ENCODE peak calls at places on chromosomes 12 and 14, in four cellular contexts. Q is dorsolateral prefrontal cortex, D is ovary, E is GM13976. N is an unnamed sample.

GRCh38 chr12:27564612-27565213 is 40.7 kb downstream of the PPFIBP1 start:
- DNase-seq in E (no peak), Q (no peak), D (no peak), N (no peak)

GRCh38 chr12:117361312-117361670 is at the start of gene NOS1:
- DNase-seq in Q (no peak), E (no peak), D (no peak), N (no peak)

GRCh38 chr12:107322063-107322462 is 228.7 kb upstream of the CRY1 start:
- DNase-seq in Q (no peak), D (no peak), E (no peak), N (no peak)

GRCh38 chr12:90023207-90023870 is 314.7 kb upstream of the ATP2B1 start:
- DNase-seq in D (no peak), E (no peak), Q (no peak), N (no peak)

GRCh38 chr14:23727566-23728335 is 91.6 kb downstream of the DHRS2 start:
- DNase-seq in D (no peak), Q (no peak), E (peak), N (peak)

GRCh38 chr14:38867561-38868150 is 235.4 kb downstream of the SEC23A start:
- DNase-seq in D (peak), E (peak), Q (peak), N (no peak)

GRCh38 chr14:59098377-59098776 is 90.1 kb upstream of the DAAM1 start:
- DNase-seq in E (no peak), Q (no peak), D (no peak), N (no peak)

GRCh38 chr14:96805906-96806305 is 8.7 kb downstream of the VRK1 start:
- DNase-seq in E (no peak), Q (no peak), D (no peak), N (no peak)

GRCh38 chr14:95240859-95241813 is 78.6 kb downstream of the CLMN start:
- DNase-seq in Q (no peak), D (no peak), E (no peak), N (no peak)

GRCh38 chr12:110340706-110341105 is 59.7 kb downstream of the ATP2A2 start:
- DNase-seq in Q (no peak), D (no peak), E (no peak), N (no peak)

GRCh38 chr14:105908481-105908911 is 382.1 kb downstream of the TMEM121 start:
- DNase-seq in Q (no peak), D (no peak), E (peak), N (no peak)

GRCh38 chr14:24074625-24075484 is 3.5 kb downstream of the CPNE6 start:
- DNase-seq in E (no peak), Q (no peak), D (no peak), N (no peak)

GRCh38 chr12:52585001-52585400 is 11.4 kb upstream of the KRT74 start:
- DNase-seq in D (no peak), Q (no peak), E (no peak), N (no peak)

GRCh38 chr12:72273499-72273837 is 1.3 kb downstream of the TRHDE start:
- DNase-seq in Q (no peak), D (peak), E (no peak), N (no peak)

GRCh38 chr12:68609955-68610434 is 704 bp upstream of the RAP1B start:
- DNase-seq in Q (no peak), D (no peak), E (no peak), N (no peak)

GRCh38 chr12:65324056-65324455 is 45.6 kb downstream of the MSRB3 start:
- DNase-seq in D (no peak), Q (no peak), E (no peak), N (no peak)

GRCh38 chr12:96258451-96258933 is 64.3 kb downstream of the ELK3 start:
- DNase-seq in Q (no peak), D (peak), E (no peak), N (no peak)

GRCh38 chr12:128276542-128276941 is 9.6 kb downstream of the TMEM132C start:
- DNase-seq in D (no peak), Q (no peak), E (no peak), N (no peak)

GRCh38 chr12:62772556-62772955 is 162.4 kb downstream of the PPM1H start:
- DNase-seq in D (no peak), E (no peak), Q (no peak), N (no peak)

GRCh38 chr12:53530920-53531319 is 23.6 kb upstream of the NPFF start:
- DNase-seq in E (no peak), D (no peak), Q (no peak), N (no peak)

GRCh38 chr14:74965770-74966153 is 10.4 kb upstream of the PGF start:
- DNase-seq in E (no peak), D (no peak), Q (no peak), N (no peak)

GRCh38 chr14:78543433-78543832 is 373.3 kb downstream of the NRXN3 start:
- DNase-seq in E (no peak), Q (no peak), D (no peak), N (no peak)

GRCh38 chr14:104724981-104725771 is 1.1 kb downstream of the ADSS1 start:
- DNase-seq in D (peak), Q (no peak), E (no peak), N (no peak)

GRCh38 chr12:130958557-130959140 is 4.9 kb downstream of the ADGRD1 start:
- DNase-seq in E (no peak), Q (no peak), D (no peak), N (no peak)

GRCh38 chr14:104187121-104187889 is 48.9 kb downstream of the KIF26A start:
- DNase-seq in D (no peak), Q (no peak), E (no peak), N (no peak)

GRCh38 chr14:30355431-30355913 is 203.5 kb upstream of the G2E3 start:
- DNase-seq in E (peak), D (no peak), Q (no peak), N (no peak)

GRCh38 chr14:50835280-50835679 is 4.3 kb upstream of the NIN start:
- DNase-seq in D (no peak), E (peak), Q (no peak), N (no peak)

GRCh38 chr14:79597561-79597960 is 613.7 kb downstream of the DIO2 start:
- DNase-seq in Q (no peak), D (no peak), E (no peak), N (no peak)

GRCh38 chr14:23285530-23286019 is 357 bp downstream of the HOMEZ start:
- DNase-seq in E (no peak), Q (no peak), D (no peak), N (no peak)

GRCh38 chr12:51386361-51386760 is 4.8 kb downstream of the GALNT6 start:
- DNase-seq in E (no peak), D (peak), Q (no peak), N (no peak)

GRCh38 chr12:5984873-5985272 is 39.8 kb upstream of the ANO2 start:
- DNase-seq in Q (no peak), D (no peak), E (no peak), N (no peak)

DNA sequence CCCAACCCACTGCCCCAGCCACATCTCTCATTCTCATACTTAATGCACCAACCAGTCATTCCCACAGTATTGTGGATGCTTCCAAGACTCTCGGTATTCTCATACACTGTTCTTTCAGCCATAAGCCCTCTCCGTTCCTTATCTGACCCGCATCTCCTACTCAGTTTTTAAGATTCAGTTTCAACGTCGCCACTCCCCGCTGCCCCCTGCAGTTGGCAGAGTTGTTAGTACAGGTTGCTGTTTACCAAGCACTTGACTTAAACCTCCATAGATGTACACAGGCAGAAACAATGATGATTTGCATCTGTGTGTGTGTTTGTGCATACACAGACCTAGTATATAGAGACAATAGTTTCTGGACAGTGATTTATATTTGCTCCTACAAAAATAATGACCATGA is 40.2 kb downstream of the PAH start:
- DNase-seq in D (no peak), E (no peak), Q (no peak), N (no peak)
- TF ChIP-seq CTCF in D (no peak), E (no peak), Q (no peak), N (no peak)

DNA sequence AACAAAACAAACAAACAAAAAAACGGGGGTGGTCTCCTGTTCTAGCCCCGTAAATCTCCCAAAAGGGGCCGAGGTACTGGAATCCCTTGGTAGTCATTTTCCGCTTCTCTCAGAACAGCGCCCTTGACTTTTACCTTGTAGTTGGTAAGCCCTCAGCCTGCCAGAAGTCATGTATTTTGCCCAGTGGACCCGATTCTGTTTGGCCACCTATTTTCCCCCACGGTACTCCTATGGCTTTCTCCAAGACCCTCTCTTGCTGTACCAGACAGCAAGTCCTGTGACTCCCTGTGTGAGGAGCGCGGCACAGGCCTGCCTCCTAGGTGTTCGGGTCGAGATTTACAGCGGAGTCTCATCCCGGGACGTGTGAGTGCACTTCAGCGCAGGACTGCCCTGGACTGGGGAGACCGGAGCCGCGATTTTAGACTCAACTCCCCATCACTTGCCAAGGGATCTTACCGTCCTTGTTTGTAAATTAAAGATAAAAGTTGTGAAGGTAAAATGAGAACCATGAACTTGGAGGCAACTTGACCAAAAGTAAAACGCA is 1.1 kb upstream of the MBD6 start:
- DNase-seq in Q (no peak), E (no peak), D (peak), N (no peak)
- TF ChIP-seq CTCF in Q (no peak), E (no peak), D (peak), N (peak)

GRCh38 chr12:40446385-40446784 is 221.6 kb downstream of the LRRK2 start:
- DNase-seq in E (peak), Q (no peak), D (no peak), N (no peak)
- TF ChIP-seq CTCF in E (peak), Q (peak), D (no peak), N (peak)

GRCh38 chr12:56082967-56083366 is 3.0 kb downstream of the ERBB3 start:
- DNase-seq in D (no peak), Q (peak), E (no peak), N (no peak)

GRCh38 chr12:56080556-56081138 is 682 bp downstream of the ERBB3 start:
- DNase-seq in E (no peak), D (no peak), Q (no peak), N (no peak)

GRCh38 chr12:56079729-56080555 is at the start of gene ERBB3:
- DNase-seq in E (peak), D (peak), Q (peak), N (peak)

GRCh38 chr12:56082382-56082781 is 2.4 kb downstream of the ERBB3 start:
- DNase-seq in D (no peak), E (no peak), Q (no peak), N (no peak)

GRCh38 chr12:56081393-56082347 is 1.7 kb downstream of the ERBB3 start:
- DNase-seq in Q (peak), E (no peak), D (no peak), N (no peak)
- TF ChIP-seq CTCF in Q (no peak), E (no peak), D (no peak), N (no peak)

DNA sequence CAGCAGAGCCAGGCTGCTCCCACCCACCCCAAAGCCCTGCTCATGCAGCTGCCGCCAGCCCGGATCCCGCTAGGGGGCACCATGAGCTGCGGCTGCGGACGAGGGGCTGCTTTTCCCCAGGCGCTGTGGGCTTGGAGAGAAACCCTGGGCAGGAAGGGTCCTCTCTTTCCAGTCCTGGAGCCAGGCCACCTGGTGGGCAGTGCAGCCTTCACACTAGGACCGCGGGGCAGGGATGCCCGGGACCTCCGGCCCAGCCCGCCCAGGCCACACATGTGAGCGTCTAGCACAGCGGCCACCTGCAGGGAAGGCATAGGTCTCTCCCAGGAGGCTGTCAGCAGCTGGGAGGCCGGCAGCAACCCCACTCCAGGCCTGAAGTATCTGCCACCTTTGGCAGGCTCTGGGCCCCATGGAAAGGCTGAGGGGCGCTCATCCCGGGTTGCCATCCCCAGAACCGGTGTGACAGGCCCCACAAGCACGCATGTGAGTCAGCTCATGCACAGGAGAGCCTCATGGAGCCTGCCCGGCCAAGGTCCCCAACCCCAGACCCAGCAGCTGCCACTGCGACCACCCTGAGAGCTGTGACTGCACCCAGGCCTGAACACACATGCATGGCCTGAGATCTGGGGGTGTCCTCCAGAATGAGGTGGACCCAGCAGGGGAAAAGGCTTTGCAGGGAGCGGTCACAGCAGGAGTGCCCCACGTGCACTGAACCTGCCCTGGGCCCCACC is 280.0 kb upstream of the RTL1 start:
- DNase-seq in E (no peak), Q (no peak), D (peak), N (no peak)
- TF ChIP-seq CTCF in E (no peak), Q (no peak), D (peak), N (peak)

N was measured in D721Med.